ENCODE peak calls at places on chromosomes 16 and 17, in nine cellular contexts. A, O, S, M, H, K, Q, Y and E are unnamed samples.

GRCh38 chr17:30222741-30223175 is 12.7 kb downstream of the SLC6A4 start:
- DNase-seq in A (no peak), O (no peak), S (no peak), M (no peak), H (no peak), K (no peak), Q (no peak), Y (no peak), E (no peak)

GRCh38 chr17:64658931-64659330 is 3.2 kb downstream of the SMURF2 start:
- DNase-seq in A (no peak), O (no peak), S (no peak), M (peak; percentile 51), H (no peak), K (no peak), Q (no peak), Y (no peak), E (no peak)

GRCh38 chr17:50621562-50621961 is 13.1 kb upstream of the ABCC3 start:
- DNase-seq in A (no peak), O (no peak), S (no peak), M (no peak), H (no peak), K (no peak), Q (no peak), Y (peak; percentile 25), E (no peak)

GRCh38 chr17:1591474-1592090 is 29.0 kb upstream of the PITPNA start:
- DNase-seq in A (no peak), O (no peak), S (no peak), M (no peak), H (no peak), K (no peak), Q (no peak), Y (no peak), E (no peak)

GRCh38 chr16:85136213-85136704 is 24.0 kb upstream of the CIBAR2 start:
- DNase-seq in A (no peak), O (no peak), S (no peak), M (no peak), H (no peak), K (no peak), Q (no peak), Y (no peak), E (no peak)

GRCh38 chr17:79845601-79845949 is 6.3 kb upstream of the CBX4 start:
- DNase-seq in A (no peak), O (no peak), S (no peak), M (no peak), H (no peak), K (peak; percentile 55), Q (no peak), Y (no peak), E (no peak)

GRCh38 chr17:4560837-4561241 is 462 bp upstream of the GGT6 start:
- DNase-seq in A (no peak), O (no peak), S (no peak), M (no peak), H (no peak), K (no peak), Q (no peak), Y (peak; percentile 27), E (no peak)

GRCh38 chr17:44672479-44673093 is 16.3 kb downstream of the MEIOC start:
- DNase-seq in A (no peak), O (no peak), S (peak; percentile 7), M (no peak), H (no peak), K (peak; percentile 60), Q (no peak), Y (no peak), E (no peak)

GRCh38 chr17:70050931-70051330 is 24.1 kb upstream of the KCNJ16 start:
- DNase-seq in A (no peak), O (no peak), S (no peak), M (no peak), H (no peak), K (no peak), Q (no peak), Y (no peak), E (no peak)

GRCh38 chr17:81429353-81429774 is 34.1 kb downstream of the BAHCC1 start:
- DNase-seq in A (no peak), O (no peak), S (no peak), M (peak; percentile 65), H (no peak), K (peak; percentile 64), Q (no peak), Y (no peak), E (no peak)

GRCh38 chr17:79850571-79851460 is 11.6 kb upstream of the CBX4 start:
- DNase-seq in A (no peak), O (no peak), S (no peak), M (peak; percentile 65), H (no peak), K (peak; percentile 99), Q (no peak), Y (no peak), E (no peak)

GRCh38 chr16:78425957-78426590 is 326.6 kb downstream of the WWOX start:
- DNase-seq in A (no peak), O (no peak), S (no peak), M (no peak), H (no peak), K (no peak), Q (no peak), Y (no peak), E (no peak)

GRCh38 chr16:9258423-9259051 is 167.1 kb downstream of the HAPSTR1 start:
- DNase-seq in A (no peak), O (peak; percentile 52), S (no peak), M (no peak), H (no peak), K (peak; percentile 54), Q (no peak), Y (no peak), E (no peak)

GRCh38 chr17:42459983-42460300 is 1.3 kb downstream of the ATP6V0A1 start:
- DNase-seq in A (no peak), O (no peak), S (no peak), M (no peak), H (no peak), K (no peak), Q (no peak), Y (no peak), E (no peak)

GRCh38 chr16:70453891-70454220 is 539 bp upstream of the FCSK start:
- DNase-seq in A (no peak), O (peak; percentile 62), S (no peak), M (no peak), H (no peak), K (peak; percentile 67), Q (no peak), Y (no peak), E (no peak)

GRCh38 chr17:51152766-51153209 is 571 bp upstream of the NME1 start:
- DNase-seq in A (no peak), O (no peak), S (no peak), M (no peak), H (no peak), K (peak; percentile 60), Q (peak; percentile 18), Y (no peak), E (no peak)

GRCh38 chr17:16516594-16517018 is 24.6 kb upstream of the LRRC75A start:
- DNase-seq in A (peak; percentile 34), O (no peak), S (no peak), M (peak; percentile 62), H (no peak), K (peak; percentile 63), Q (peak; percentile 61), Y (no peak), E (peak; percentile 68)

GRCh38 chr17:7606280-7606679 is 8.4 kb downstream of the FXR2 start:
- DNase-seq in A (no peak), O (no peak), S (no peak), M (no peak), H (no peak), K (no peak), Q (no peak), Y (no peak), E (no peak)

GRCh38 chr17:45013021-45013997 is 38.1 kb downstream of the DCAKD start:
- DNase-seq in A (no peak), O (no peak), S (no peak), M (no peak), H (no peak), K (no peak), Q (no peak), Y (no peak), E (peak; percentile 44)

GRCh38 chr17:80743181-80743771 is 198.6 kb downstream of the RPTOR start:
- DNase-seq in A (no peak), O (no peak), S (no peak), M (no peak), H (no peak), K (no peak), Q (peak; percentile 19), Y (no peak), E (no peak)

GRCh38 chr17:71926746-71927398 is 193.9 kb upstream of the SOX9 start:
- DNase-seq in A (no peak), O (no peak), S (no peak), M (peak; percentile 10), H (no peak), K (no peak), Q (no peak), Y (peak; percentile 26), E (no peak)

GRCh38 chr16:75804368-75804767 is 78.1 kb upstream of the CPHXL start:
- DNase-seq in A (no peak), O (no peak), S (no peak), M (no peak), H (no peak), K (no peak), Q (no peak), Y (no peak), E (no peak)

GRCh38 chr16:84585886-84586285 is 32.0 kb downstream of the COTL1 start:
- DNase-seq in A (no peak), O (peak; percentile 59), S (no peak), M (no peak), H (no peak), K (peak; percentile 40), Q (no peak), Y (no peak), E (no peak)

GRCh38 chr16:22764662-22765302 is 49.2 kb upstream of the HS3ST2 start:
- DNase-seq in A (no peak), O (no peak), S (no peak), M (no peak), H (no peak), K (no peak), Q (no peak), Y (no peak), E (no peak)

GRCh38 chr16:84966150-84966447 is 45.2 kb downstream of the ZDHHC7 start:
- DNase-seq in A (no peak), O (no peak), S (no peak), M (no peak), H (no peak), K (no peak), Q (no peak), Y (no peak), E (no peak)

GRCh38 chr17:29568331-29569244 is at the start of gene TP53I13:
- DNase-seq in A (peak; percentile 64), O (peak; percentile 86), S (peak; percentile 59), M (peak; percentile 79), H (peak; percentile 87), K (peak; percentile 82), Q (no peak), Y (no peak), E (no peak)

GRCh38 chr16:12458591-12459400 is 344.9 kb downstream of the CPPED1 start:
- DNase-seq in A (no peak), O (no peak), S (peak; percentile 62), M (no peak), H (no peak), K (no peak), Q (no peak), Y (no peak), E (no peak)

GRCh38 chr16:55543470-55543869 is 23.0 kb upstream of the CAPNS2 start:
- DNase-seq in A (no peak), O (no peak), S (no peak), M (no peak), H (no peak), K (no peak), Q (no peak), Y (no peak), E (no peak)

GRCh38 chr17:36849871-36850348 is 87.4 kb upstream of the LHX1 start:
- DNase-seq in A (no peak), O (no peak), S (no peak), M (peak; percentile 61), H (no peak), K (peak; percentile 38), Q (peak; percentile 25), Y (peak; percentile 28), E (no peak)

GRCh38 chr17:81646869-81647600 is 9.3 kb downstream of the PDE6G start:
- DNase-seq in A (no peak), O (no peak), S (no peak), M (no peak), H (no peak), K (no peak), Q (no peak), Y (no peak), E (no peak)